ENCODE peak calls at places on chromosome 20, in nine cellular contexts. One of them, this sample, is unnamed.

GRCh38 chr20:3922223-3922982 is 33.2 kb downstream of the PANK2 start:
- DNase-seq in aorta: peak
- DNase-seq in foreskin fibroblast: no peak
- DNase-seq in cardiac fibroblast: no peak
- DNase-seq in NCI-H1105: no peak
- DNase-seq in mucosa of descending colon: no peak
- DNase-seq in non-pigmented ciliary epithelial cell: no peak
- DNase-seq in LHCN-M2: no peak
- DNase-seq in SIG-M5: no peak
- DNase-seq in this sample: no peak

GRCh38 chr20:5569021-5569420 is 181.2 kb upstream of the SHLD1 start:
- DNase-seq in aorta: no peak
- DNase-seq in foreskin fibroblast: peak
- DNase-seq in cardiac fibroblast: peak
- DNase-seq in NCI-H1105: peak
- DNase-seq in mucosa of descending colon: peak
- DNase-seq in non-pigmented ciliary epithelial cell: peak
- DNase-seq in LHCN-M2: peak
- DNase-seq in SIG-M5: peak
- DNase-seq in this sample: peak

GRCh38 chr20:44187763-44188709 is 1.0 kb upstream of the JPH2 start:
- DNase-seq in aorta: peak
- DNase-seq in foreskin fibroblast: no peak
- DNase-seq in cardiac fibroblast: no peak
- DNase-seq in NCI-H1105: no peak
- DNase-seq in mucosa of descending colon: no peak
- DNase-seq in non-pigmented ciliary epithelial cell: no peak
- DNase-seq in LHCN-M2: peak
- DNase-seq in SIG-M5: no peak
- DNase-seq in this sample: peak

GRCh38 chr20:50221501-50222323 is 31.1 kb downstream of the CEBPB start:
- DNase-seq in aorta: no peak
- DNase-seq in foreskin fibroblast: peak
- DNase-seq in cardiac fibroblast: peak
- DNase-seq in NCI-H1105: no peak
- DNase-seq in mucosa of descending colon: no peak
- DNase-seq in non-pigmented ciliary epithelial cell: no peak
- DNase-seq in LHCN-M2: peak
- DNase-seq in SIG-M5: no peak
- DNase-seq in this sample: no peak

GRCh38 chr20:13102689-13103088 is 93.9 kb downstream of the SPTLC3 start:
- DNase-seq in aorta: no peak
- DNase-seq in foreskin fibroblast: no peak
- DNase-seq in cardiac fibroblast: no peak
- DNase-seq in NCI-H1105: no peak
- DNase-seq in mucosa of descending colon: peak
- DNase-seq in non-pigmented ciliary epithelial cell: no peak
- DNase-seq in LHCN-M2: no peak
- DNase-seq in SIG-M5: no peak
- DNase-seq in this sample: no peak

GRCh38 chr20:49892260-49893216 is 22.8 kb downstream of the SPATA2 start:
- DNase-seq in aorta: peak
- DNase-seq in foreskin fibroblast: no peak
- DNase-seq in cardiac fibroblast: peak
- DNase-seq in NCI-H1105: no peak
- DNase-seq in mucosa of descending colon: no peak
- DNase-seq in non-pigmented ciliary epithelial cell: no peak
- DNase-seq in LHCN-M2: no peak
- DNase-seq in SIG-M5: no peak
- DNase-seq in this sample: no peak

GRCh38 chr20:25454153-25454900 is 46.9 kb downstream of the GINS1 start:
- DNase-seq in aorta: no peak
- DNase-seq in foreskin fibroblast: no peak
- DNase-seq in cardiac fibroblast: no peak
- DNase-seq in NCI-H1105: no peak
- DNase-seq in mucosa of descending colon: no peak
- DNase-seq in non-pigmented ciliary epithelial cell: no peak
- DNase-seq in LHCN-M2: no peak
- DNase-seq in SIG-M5: no peak
- DNase-seq in this sample: no peak

GRCh38 chr20:61608275-61609085 is 356.4 kb downstream of the CDH4 start:
- DNase-seq in aorta: peak
- DNase-seq in foreskin fibroblast: no peak
- DNase-seq in cardiac fibroblast: no peak
- DNase-seq in NCI-H1105: no peak
- DNase-seq in mucosa of descending colon: peak
- DNase-seq in non-pigmented ciliary epithelial cell: no peak
- DNase-seq in LHCN-M2: no peak
- DNase-seq in SIG-M5: no peak
- DNase-seq in this sample: no peak

GRCh38 chr20:37995856-37996625 is 37.2 kb downstream of the TTI1 start:
- DNase-seq in aorta: no peak
- DNase-seq in foreskin fibroblast: no peak
- DNase-seq in cardiac fibroblast: no peak
- DNase-seq in NCI-H1105: no peak
- DNase-seq in mucosa of descending colon: no peak
- DNase-seq in non-pigmented ciliary epithelial cell: no peak
- DNase-seq in LHCN-M2: no peak
- DNase-seq in SIG-M5: no peak
- DNase-seq in this sample: no peak

GRCh38 chr20:33275871-33276270 is 7.1 kb upstream of the BPIFB1 start:
- DNase-seq in aorta: peak
- DNase-seq in foreskin fibroblast: no peak
- DNase-seq in cardiac fibroblast: no peak
- DNase-seq in NCI-H1105: no peak
- DNase-seq in mucosa of descending colon: no peak
- DNase-seq in non-pigmented ciliary epithelial cell: no peak
- DNase-seq in LHCN-M2: no peak
- DNase-seq in SIG-M5: no peak
- DNase-seq in this sample: no peak

GRCh38 chr20:41366546-41367392 is at the start of gene EMILIN3:
- DNase-seq in aorta: no peak
- DNase-seq in foreskin fibroblast: no peak
- DNase-seq in cardiac fibroblast: no peak
- DNase-seq in NCI-H1105: no peak
- DNase-seq in mucosa of descending colon: no peak
- DNase-seq in non-pigmented ciliary epithelial cell: no peak
- DNase-seq in LHCN-M2: no peak
- DNase-seq in SIG-M5: no peak
- DNase-seq in this sample: no peak

GRCh38 chr20:22381812-22382416 is 202.5 kb downstream of the FOXA2 start:
- DNase-seq in aorta: no peak
- DNase-seq in foreskin fibroblast: no peak
- DNase-seq in cardiac fibroblast: no peak
- DNase-seq in NCI-H1105: no peak
- DNase-seq in mucosa of descending colon: no peak
- DNase-seq in non-pigmented ciliary epithelial cell: no peak
- DNase-seq in LHCN-M2: no peak
- DNase-seq in SIG-M5: no peak
- DNase-seq in this sample: no peak

GRCh38 chr20:48286571-48287551 is 501.6 kb upstream of the SULF2 start:
- DNase-seq in aorta: no peak
- DNase-seq in foreskin fibroblast: peak
- DNase-seq in cardiac fibroblast: peak
- DNase-seq in NCI-H1105: no peak
- DNase-seq in mucosa of descending colon: no peak
- DNase-seq in non-pigmented ciliary epithelial cell: no peak
- DNase-seq in LHCN-M2: peak
- DNase-seq in SIG-M5: no peak
- DNase-seq in this sample: no peak

GRCh38 chr20:32326507-32326851 is 31.7 kb upstream of the ASXL1 start:
- DNase-seq in aorta: no peak
- DNase-seq in foreskin fibroblast: no peak
- DNase-seq in cardiac fibroblast: no peak
- DNase-seq in NCI-H1105: no peak
- DNase-seq in mucosa of descending colon: no peak
- DNase-seq in non-pigmented ciliary epithelial cell: no peak
- DNase-seq in LHCN-M2: no peak
- DNase-seq in SIG-M5: no peak
- DNase-seq in this sample: no peak

GRCh38 chr20:3473944-3474343 is 3.1 kb downstream of the ATRN start:
- DNase-seq in aorta: no peak
- DNase-seq in foreskin fibroblast: no peak
- DNase-seq in cardiac fibroblast: no peak
- DNase-seq in NCI-H1105: no peak
- DNase-seq in mucosa of descending colon: no peak
- DNase-seq in non-pigmented ciliary epithelial cell: no peak
- DNase-seq in LHCN-M2: no peak
- DNase-seq in SIG-M5: no peak
- DNase-seq in this sample: no peak

GRCh38 chr20:58146081-58146734 is 82.2 kb downstream of the ANKRD60 start:
- DNase-seq in aorta: peak
- DNase-seq in foreskin fibroblast: no peak
- DNase-seq in cardiac fibroblast: no peak
- DNase-seq in NCI-H1105: no peak
- DNase-seq in mucosa of descending colon: no peak
- DNase-seq in non-pigmented ciliary epithelial cell: no peak
- DNase-seq in LHCN-M2: no peak
- DNase-seq in SIG-M5: no peak
- DNase-seq in this sample: no peak

GRCh38 chr20:62244644-62245108 is 6.4 kb downstream of the OSBPL2 start:
- DNase-seq in aorta: no peak
- DNase-seq in foreskin fibroblast: no peak
- DNase-seq in cardiac fibroblast: no peak
- DNase-seq in NCI-H1105: no peak
- DNase-seq in mucosa of descending colon: no peak
- DNase-seq in non-pigmented ciliary epithelial cell: no peak
- DNase-seq in LHCN-M2: no peak
- DNase-seq in SIG-M5: no peak
- DNase-seq in this sample: no peak

GRCh38 chr20:38222923-38223742 is 37.4 kb downstream of the KIAA1755 start:
- DNase-seq in aorta: peak
- DNase-seq in foreskin fibroblast: no peak
- DNase-seq in cardiac fibroblast: no peak
- DNase-seq in NCI-H1105: no peak
- DNase-seq in mucosa of descending colon: no peak
- DNase-seq in non-pigmented ciliary epithelial cell: no peak
- DNase-seq in LHCN-M2: no peak
- DNase-seq in SIG-M5: no peak
- DNase-seq in this sample: no peak

GRCh38 chr20:35791823-35792222 is 20.0 kb downstream of the PHF20 start:
- DNase-seq in aorta: no peak
- DNase-seq in foreskin fibroblast: peak
- DNase-seq in cardiac fibroblast: peak
- DNase-seq in NCI-H1105: no peak
- DNase-seq in mucosa of descending colon: no peak
- DNase-seq in non-pigmented ciliary epithelial cell: no peak
- DNase-seq in LHCN-M2: no peak
- DNase-seq in SIG-M5: no peak
- DNase-seq in this sample: no peak

GRCh38 chr20:3753098-3753497 is 14.5 kb downstream of the ADISSP start:
- DNase-seq in aorta: no peak
- DNase-seq in foreskin fibroblast: peak
- DNase-seq in cardiac fibroblast: peak
- DNase-seq in NCI-H1105: peak
- DNase-seq in mucosa of descending colon: peak
- DNase-seq in non-pigmented ciliary epithelial cell: no peak
- DNase-seq in LHCN-M2: peak
- DNase-seq in SIG-M5: no peak
- DNase-seq in this sample: peak

GRCh38 chr20:6636209-6637159 is 131.0 kb upstream of the BMP2 start:
- DNase-seq in aorta: no peak
- DNase-seq in foreskin fibroblast: peak
- DNase-seq in cardiac fibroblast: peak
- DNase-seq in NCI-H1105: peak
- DNase-seq in mucosa of descending colon: peak
- DNase-seq in non-pigmented ciliary epithelial cell: peak
- DNase-seq in LHCN-M2: peak
- DNase-seq in SIG-M5: no peak
- DNase-seq in this sample: peak

This sample was measured in H4.